ENCODE peak calls at places on chromosome 10, in five cellular contexts. H is coronary artery; C is stimulated activated CD4-positive, alpha-beta T cell treated with anti-CD3 and anti-CD28 coated beads, Interleukin-4, amount 100 ng/mL, for 1 hour; S is dorsolateral prefrontal cortex; J is midbrain. T is an unnamed sample.

GRCh38 chr10:76719021-76719420 is 918.6 kb downstream of the KCNMA1 start:
- DNase-seq in H (no peak), C (no peak), S (no peak), J (no peak), T (no peak)

GRCh38 chr10:97584060-97584797 is at the start of gene HOGA1:
- DNase-seq in H (peak), C (no peak), S (peak), J (peak), T (peak)

GRCh38 chr10:77946084-77946483 is 19.5 kb upstream of the DLG5 start:
- DNase-seq in H (no peak), C (no peak), S (no peak), J (no peak), T (no peak)

GRCh38 chr10:124092270-124093075 is 925 bp downstream of the CHST15 start:
- DNase-seq in H (peak), C (peak), S (no peak), J (peak), T (no peak)

GRCh38 chr10:110802551-110803238 is 69.0 kb upstream of the PDCD4 start:
- DNase-seq in H (no peak), C (peak), S (no peak), J (peak), T (peak)

GRCh38 chr10:48684792-48685651 is at the start of gene WDFY4:
- DNase-seq in H (no peak), C (no peak), S (no peak), J (no peak), T (no peak)

GRCh38 chr10:132528064-132528800 is 9.4 kb upstream of the INPP5A start:
- DNase-seq in H (peak), C (no peak), S (no peak), J (no peak), T (no peak)

GRCh38 chr10:57579926-57580325 is 687.8 kb downstream of the IPMK start:
- DNase-seq in H (no peak), C (no peak), S (no peak), J (peak), T (no peak)

GRCh38 chr10:72164617-72165016 is 51.2 kb upstream of the ANAPC16 start:
- DNase-seq in H (no peak), C (no peak), S (no peak), J (no peak), T (no peak)

GRCh38 chr10:79391231-79392019 is 44.2 kb downstream of the PPIF start:
- DNase-seq in H (peak), C (no peak), S (peak), J (no peak), T (no peak)

GRCh38 chr10:124742418-124743187 is 1.6 kb downstream of the FAM53B start:
- DNase-seq in H (no peak), C (no peak), S (no peak), J (no peak), T (no peak)

GRCh38 chr10:30358206-30358605 is 9.1 kb upstream of the MTPAP start:
- DNase-seq in H (no peak), C (no peak), S (no peak), J (no peak), T (no peak)

GRCh38 chr10:91974960-91975359 is 51.4 kb downstream of the BTAF1 start:
- DNase-seq in H (no peak), C (no peak), S (no peak), J (no peak), T (no peak)

GRCh38 chr10:96756111-96756903 is 36.0 kb upstream of the PIK3AP1 start:
- DNase-seq in H (no peak), C (no peak), S (no peak), J (no peak), T (no peak)

GRCh38 chr10:100037758-100038315 is 28.1 kb upstream of the DNMBP start:
- DNase-seq in H (no peak), C (no peak), S (no peak), J (no peak), T (no peak)

GRCh38 chr10:71396084-71396713 is 521 bp upstream of the CDH23 start:
- DNase-seq in H (peak), C (peak), S (no peak), J (peak), T (no peak)

GRCh38 chr10:3774018-3774813 is 10.8 kb downstream of the KLF6 start:
- DNase-seq in H (peak), C (no peak), S (no peak), J (no peak), T (no peak)

GRCh38 chr10:74816824-74817498 is 9.4 kb upstream of the KAT6B start:
- DNase-seq in H (no peak), C (no peak), S (no peak), J (no peak), T (no peak)

GRCh38 chr10:43156590-43157340 is 18.5 kb downstream of the CSGALNACT2 start:
- DNase-seq in H (no peak), C (no peak), S (no peak), J (no peak), T (no peak)

GRCh38 chr10:85916999-85917573 is 449.5 kb downstream of the GRID1 start:
- DNase-seq in H (no peak), C (no peak), S (no peak), J (no peak), T (no peak)

GRCh38 chr10:104038958-104039752 is 46.5 kb downstream of the COL17A1 start:
- DNase-seq in H (no peak), C (no peak), S (no peak), J (no peak), T (no peak)

GRCh38 chr10:14056545-14057332 is 274.0 kb downstream of the FRMD4A start:
- DNase-seq in H (no peak), C (no peak), S (no peak), J (no peak), T (no peak)

GRCh38 chr10:74208081-74208480 is 57.1 kb downstream of the ADK start:
- DNase-seq in H (no peak), C (no peak), S (no peak), J (no peak), T (no peak)

GRCh38 chr10:28676297-28676967 is 889 bp upstream of the BAMBI start:
- DNase-seq in H (no peak), C (peak), S (no peak), J (no peak), T (no peak)

GRCh38 chr10:100482181-100482833 is 19.5 kb downstream of the WNT8B start:
- DNase-seq in H (no peak), C (peak), S (peak), J (peak), T (no peak)

GRCh38 chr10:15349133-15349532 is 22.0 kb downstream of the FAM171A1 start:
- DNase-seq in H (no peak), C (no peak), S (no peak), J (no peak), T (no peak)

GRCh38 chr10:85008493-85009181 is 680.2 kb downstream of the CCSER2 start:
- DNase-seq in H (no peak), C (no peak), S (no peak), J (no peak), T (no peak)

GRCh38 chr10:69344591-69345244 is 66.4 kb downstream of the HK1 start:
- DNase-seq in H (no peak), C (no peak), S (no peak), J (no peak), T (no peak)

GRCh38 chr10:80444646-80445319 is 9.3 kb upstream of the TSPAN14 start:
- DNase-seq in H (no peak), C (peak), S (peak), J (peak), T (no peak)

GRCh38 chr10:132980426-132981172 is 38.2 kb upstream of the CFAP46 start:
- DNase-seq in H (no peak), C (no peak), S (peak), J (no peak), T (no peak)

GRCh38 chr10:7130191-7130911 is 280.5 kb downstream of the SFMBT2 start:
- DNase-seq in H (no peak), C (no peak), S (no peak), J (no peak), T (no peak)

GRCh38 chr10:33073641-33074410 is 115.8 kb upstream of the ITGB1 start:
- DNase-seq in H (no peak), C (no peak), S (no peak), J (no peak), T (no peak)

T was measured in epithelial cell of prostate.